ENCODE peak calls at places on chromosomes 13 and 19, in seven cellular contexts. E is stimulated activated CD4-positive, alpha-beta T cell treated with anti-CD3 and anti-CD28 coated beads, Interleukin-2, amount 100 ng/mL, for 24 hours; S is gastrocnemius medialis; D is colonic mucosa; M is H9; J is fibroblast of the conjunctiva; H is GM04504. Y is an unnamed sample.

GRCh38 chr13:36298535-36299068 is 988 bp upstream of the CCDC169 start:
- DNase-seq in J (no peak), D (no peak), H (no peak), M (peak; percentile 75), S (no peak), E (no peak), Y (peak; percentile 22)

GRCh38 chr13:49400755-49401659 is 42.9 kb downstream of the CAB39L start:
- DNase-seq in M (no peak), E (no peak), S (no peak), D (peak; percentile 44), H (peak; percentile 28), J (no peak), Y (peak; percentile 14)

GRCh38 chr19:13705928-13706447 is 58.3 kb upstream of the MRI1 start:
- DNase-seq in H (no peak), M (no peak), J (no peak), E (no peak), S (no peak), D (no peak), Y (no peak)

GRCh38 chr13:74443623-74444022 is 309.4 kb upstream of the KLF12 start:
- DNase-seq in S (no peak), H (peak; percentile 63), E (no peak), M (no peak), D (no peak), J (peak; percentile 60), Y (no peak)

GRCh38 chr19:31534231-31534630 is 185.0 kb upstream of the TSHZ3 start:
- DNase-seq in E (no peak), S (no peak), H (no peak), M (no peak), D (no peak), J (no peak), Y (no peak)

GRCh38 chr13:84917252-84917878 is 881.9 kb downstream of the SLITRK6 start:
- DNase-seq in J (no peak), E (no peak), S (no peak), D (no peak), M (no peak), H (peak; percentile 1), Y (peak; percentile 14)

GRCh38 chr19:2668188-2668763 is 34.2 kb downstream of the GNG7 start:
- DNase-seq in D (no peak), H (no peak), J (no peak), E (no peak), M (no peak), S (no peak), Y (no peak)

GRCh38 chr13:56189978-56190377 is 950.7 kb upstream of the PRR20A start:
- DNase-seq in H (no peak), D (no peak), J (no peak), S (no peak), E (no peak), M (no peak), Y (no peak)

GRCh38 chr19:6161271-6161850 is 25.9 kb downstream of the ACSBG2 start:
- DNase-seq in E (peak; percentile 20), M (peak; percentile 77), H (no peak), J (no peak), S (peak; percentile 12), D (peak; percentile 21), Y (no peak)

GRCh38 chr13:109680930-109681329 is 105.5 kb downstream of the IRS2 start:
- DNase-seq in M (no peak), S (no peak), D (no peak), H (no peak), E (no peak), J (no peak), Y (no peak)

GRCh38 chr19:32392142-32392541 is 13.4 kb upstream of the DPY19L3 start:
- DNase-seq in J (no peak), M (no peak), E (no peak), H (no peak), D (no peak), S (no peak), Y (no peak)

GRCh38 chr13:45446181-45446580 is 18.6 kb upstream of the COG3 start:
- DNase-seq in S (no peak), M (no peak), H (peak; percentile 46), D (no peak), J (no peak), E (no peak), Y (no peak)

GRCh38 chr13:35720690-35721554 is 244.4 kb upstream of the MAB21L1 start:
- DNase-seq in E (peak; percentile 27), H (no peak), J (no peak), M (peak; percentile 80), S (peak; percentile 22), D (peak; percentile 53), Y (peak; percentile 30)

GRCh38 chr13:33745370-33746324 is 72.3 kb upstream of the RFC3 start:
- DNase-seq in S (no peak), D (no peak), M (no peak), E (no peak), J (no peak), H (no peak), Y (no peak)

GRCh38 chr19:38933544-38933943 is 2.8 kb downstream of the MRPS12 start:
- DNase-seq in S (no peak), J (no peak), H (no peak), D (no peak), E (no peak), M (no peak), Y (no peak)

GRCh38 chr13:100881291-100881864 is 206.8 kb upstream of the TMTC4 start:
- DNase-seq in M (no peak), S (no peak), E (no peak), H (peak; percentile 24), J (no peak), D (no peak), Y (no peak)

GRCh38 chr13:26379831-26380230 is 125.9 kb downstream of the CDK8 start:
- DNase-seq in H (no peak), M (no peak), J (no peak), S (no peak), D (no peak), E (no peak), Y (no peak)

Y was measured in foreskin melanocyte.